ENCODE peak calls at places on chromosomes 1 and 21, in nine cellular contexts. O, I, Z, B, P, L, C, D and V are unnamed samples.

GRCh38 chr21:26837539-26837938 is 7.7 kb downstream of the ADAMTS1 start:
- DNase-seq in O (no peak), I (no peak), Z (no peak), B (no peak), P (no peak), L (no peak), C (no peak), D (no peak), V (no peak)

GRCh38 chr21:37606549-37606948 is 240.0 kb downstream of the DYRK1A start:
- DNase-seq in O (no peak), I (no peak), Z (no peak), B (no peak), P (no peak), L (no peak), C (no peak), D (no peak), V (no peak)

GRCh38 chr21:34617753-34618339 is 2.9 kb upstream of the RCAN1 start:
- DNase-seq in O (no peak), I (no peak), Z (peak; percentile 50), B (no peak), P (no peak), L (no peak), C (no peak), D (no peak), V (no peak)

GRCh38 chr1:110783292-110783918 is 89.5 kb upstream of the CD53 start:
- DNase-seq in O (peak; percentile 72), I (peak; percentile 60), Z (peak; percentile 76), B (peak; percentile 64), P (peak; percentile 30), L (peak; percentile 74), C (no peak), D (peak; percentile 17), V (peak; percentile 48)

GRCh38 chr1:21651214-21652042 is 17.7 kb downstream of the RAP1GAP start:
- DNase-seq in O (peak; percentile 83), I (peak; percentile 56), Z (no peak), B (peak; percentile 54), P (no peak), L (peak; percentile 84), C (no peak), D (no peak), V (no peak)

GRCh38 chr1:36523850-36524249 is 41.1 kb upstream of the CSF3R start:
- DNase-seq in O (peak; percentile 51), I (no peak), Z (no peak), B (no peak), P (no peak), L (no peak), C (no peak), D (no peak), V (no peak)

GRCh38 chr1:59142663-59143487 is 154.0 kb upstream of the FGGY start:
- DNase-seq in O (peak; percentile 40), I (no peak), Z (no peak), B (peak; percentile 94), P (peak; percentile 23), L (peak; percentile 74), C (no peak), D (no peak), V (no peak)

GRCh38 chr1:155062702-155063411 is 683 bp upstream of the EFNA4 start:
- DNase-seq in O (peak; percentile 88), I (peak; percentile 75), Z (peak; percentile 83), B (no peak), P (peak; percentile 35), L (peak; percentile 83), C (peak; percentile 55), D (peak; percentile 75), V (peak; percentile 85)

GRCh38 chr1:201539561-201540404 is 856 bp downstream of the NAV1 start:
- DNase-seq in O (peak; percentile 75), I (peak; percentile 22), Z (peak; percentile 77), B (no peak), P (peak; percentile 74), L (peak; percentile 71), C (peak; percentile 59), D (no peak), V (peak; percentile 46)

GRCh38 chr1:185653615-185654014 is 80.6 kb upstream of the HMCN1 start:
- DNase-seq in O (no peak), I (no peak), Z (no peak), B (no peak), P (no peak), L (no peak), C (no peak), D (no peak), V (no peak)

GRCh38 chr1:185652348-185652747 is 81.8 kb upstream of the HMCN1 start:
- DNase-seq in O (peak; percentile 36), I (no peak), Z (no peak), B (no peak), P (no peak), L (no peak), C (no peak), D (no peak), V (no peak)

GRCh38 chr1:185654199-185654951 is 79.8 kb upstream of the HMCN1 start:
- DNase-seq in O (no peak), I (no peak), Z (no peak), B (no peak), P (no peak), L (peak; percentile 43), C (no peak), D (no peak), V (no peak)

GRCh38 chr1:185654952-185655314 is 79.3 kb upstream of the HMCN1 start:
- DNase-seq in O (no peak), I (no peak), Z (no peak), B (no peak), P (no peak), L (no peak), C (no peak), D (no peak), V (no peak)

DNA sequence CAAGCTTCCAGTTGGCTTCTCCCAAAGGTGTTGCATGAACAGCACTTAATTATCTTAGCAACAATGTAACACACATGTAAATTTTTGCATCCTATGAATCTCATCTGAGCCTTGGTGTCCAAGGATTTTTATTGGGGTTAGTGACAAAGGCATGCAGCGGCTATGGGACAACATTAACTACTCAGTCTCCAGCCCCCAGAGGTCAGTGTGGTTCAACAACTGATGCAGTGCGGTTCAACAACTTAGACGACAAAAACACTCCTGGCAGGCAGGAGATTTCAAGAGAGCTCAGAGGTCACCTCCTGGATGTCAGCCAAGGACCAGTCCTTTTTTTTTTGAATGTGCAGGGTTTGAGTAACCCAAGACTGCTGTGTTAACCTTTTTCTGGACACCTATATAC is 77.5 kb upstream of the HMCN1 start:
- DNase-seq in O (peak; percentile 62), I (no peak), Z (no peak), B (no peak), P (no peak), L (no peak), C (no peak), D (no peak), V (no peak)
- TF ChIP-seq CTCF in O (peak; percentile 70), I (no peak), Z (no peak), B (no peak), P (no peak), L (no peak), C (no peak), D (no peak), V (no peak)

GRCh38 chr1:46300673-46301405 is 2.6 kb downstream of the LRRC41 start:
- DNase-seq in O (peak; percentile 7), I (peak; percentile 24), Z (no peak), B (no peak), P (peak; percentile 39), L (peak; percentile 21), C (no peak), D (no peak), V (no peak)

GRCh38 chr1:46303872-46304326 is 401 bp downstream of the UQCRH start:
- DNase-seq in O (peak; percentile 19), I (no peak), Z (no peak), B (no peak), P (no peak), L (no peak), C (no peak), D (no peak), V (no peak)

GRCh38 chr1:46301406-46302090 is 1.9 kb downstream of the LRRC41 start:
- DNase-seq in O (peak; percentile 54), I (peak; percentile 58), Z (peak; percentile 72), B (no peak), P (peak; percentile 47), L (peak; percentile 70), C (no peak), D (no peak), V (peak; percentile 11)

GRCh38 chr1:46303038-46303871 is at the start of the genes LRRC41 and UQCRH:
- DNase-seq in O (peak; percentile 96), I (peak; percentile 95), Z (peak; percentile 98), B (peak; percentile 88), P (peak; percentile 95), L (peak; percentile 97), C (peak; percentile 95), D (peak; percentile 89), V (peak; percentile 91)

DNA sequence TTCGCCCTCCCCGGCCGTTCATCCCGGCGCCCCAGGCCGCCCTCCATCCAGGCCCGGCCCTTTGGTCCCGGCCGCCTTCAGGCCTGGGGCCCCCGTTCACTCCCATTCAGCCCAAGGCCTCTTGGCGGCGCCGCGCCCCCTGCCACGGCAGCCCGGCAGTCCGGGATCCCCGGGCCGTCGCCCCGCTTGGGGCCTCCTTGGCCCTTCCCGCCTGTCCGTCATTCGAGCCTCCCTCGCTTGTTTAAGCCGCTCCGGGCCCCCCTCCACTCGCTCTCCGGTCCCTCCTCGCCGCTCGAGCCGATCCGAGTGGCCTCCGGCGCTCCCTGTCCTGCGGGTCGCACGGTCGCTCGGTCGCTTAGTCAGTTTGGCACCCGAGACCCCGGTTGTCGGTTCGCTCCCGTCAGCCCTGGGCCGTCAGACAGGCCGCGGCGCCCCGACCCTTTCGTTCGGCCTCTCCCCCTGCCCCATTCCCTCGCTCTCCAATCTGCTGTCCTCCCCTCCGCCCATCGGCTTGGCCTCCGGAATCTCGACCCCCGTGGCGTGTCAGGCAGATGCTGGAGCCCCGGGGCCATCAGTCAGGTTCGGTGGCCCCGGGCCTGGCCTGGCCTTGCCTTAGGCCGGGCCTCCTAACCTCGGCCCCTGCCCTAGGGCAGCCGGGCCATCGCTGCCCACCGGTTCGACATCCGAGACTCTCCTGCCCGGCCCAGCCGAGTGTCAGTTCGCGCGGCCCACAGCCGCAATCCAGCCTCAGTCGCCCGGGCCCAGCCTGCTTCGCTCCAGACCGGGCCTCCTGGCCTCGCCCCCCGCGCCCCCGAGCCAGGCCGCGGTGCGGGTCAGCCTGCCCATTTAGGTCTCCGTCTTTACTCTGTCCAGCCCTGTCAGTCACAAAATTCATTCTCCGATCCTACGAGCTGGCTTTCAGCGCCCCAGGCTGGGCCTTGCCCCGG is 1.1 kb downstream of the LRRC41 start:
- DNase-seq in O (peak; percentile 72), I (peak; percentile 42), Z (peak; percentile 65), B (peak; percentile 51), P (peak; percentile 50), L (peak; percentile 87), C (peak; percentile 50), D (peak; percentile 55), V (peak; percentile 68)
- TF ChIP-seq CTCF in O (peak; percentile 52), I (peak; percentile 13), Z (no peak), B (no peak), P (peak; percentile 35), L (peak; percentile 22), C (no peak), D (peak; percentile 42), V (peak; percentile 18)

GRCh38 chr1:53577141-53578100 is 118.2 kb downstream of the DMRTB1 start:
- DNase-seq in O (peak; percentile 48), I (peak; percentile 7), Z (no peak), B (no peak), P (no peak), L (no peak), C (no peak), D (no peak), V (no peak)
- TF ChIP-seq CTCF in O (peak; percentile 59), I (no peak), Z (no peak), B (no peak), P (no peak), L (no peak), C (no peak), D (no peak), V (no peak)

GRCh38 chr1:113905435-113905861 is 322 bp downstream of the DCLRE1B start:
- DNase-seq in O (peak; percentile 88), I (no peak), Z (no peak), B (peak; percentile 30), P (no peak), L (peak; percentile 34), C (peak; percentile 22), D (peak; percentile 14), V (peak; percentile 7)
- TF ChIP-seq CTCF in O (no peak), I (no peak), Z (no peak), B (no peak), P (peak; percentile 2), L (no peak), C (no peak), D (no peak), V (no peak)